ENCODE peak calls at places on chromosome 9, in seven cellular contexts. K is HCT116, D is thyroid gland, X is AG04450, V is stomach, Y is endodermal cell, C is LNCaP clone FGC. I is an unnamed sample.

GRCh38 chr9:88852794-88853193 is 138.5 kb upstream of the S1PR3 start:
- DNase-seq in K (peak), D (peak), X (peak), V (no peak), Y (no peak), C (no peak), I (no peak)

GRCh38 chr9:70136632-70137031 is 93.0 kb downstream of the MAMDC2 start:
- DNase-seq in K (no peak), D (no peak), X (no peak), V (no peak), Y (no peak), C (no peak), I (no peak)

GRCh38 chr9:107239474-107239873 is 43.6 kb upstream of the RAD23B start:
- DNase-seq in K (no peak), D (no peak), X (no peak), V (no peak), Y (no peak), C (no peak), I (no peak)

GRCh38 chr9:110048473-110048975 is 159.4 kb downstream of the C9orf152 start:
- DNase-seq in K (peak), D (peak), X (no peak), V (peak), Y (peak), C (no peak), I (peak)

GRCh38 chr9:71368157-71368556 is 246.7 kb upstream of the TRPM3 start:
- DNase-seq in K (no peak), D (no peak), X (no peak), V (no peak), Y (no peak), C (no peak), I (no peak)

GRCh38 chr9:101737705-101738565 is 512 bp downstream of the GRIN3A start:
- DNase-seq in K (no peak), D (no peak), X (no peak), V (no peak), Y (peak), C (no peak), I (peak)

GRCh38 chr9:71604197-71605063 is 163.9 kb downstream of the CEMIP2 start:
- DNase-seq in K (peak), D (peak), X (peak), V (peak), Y (peak), C (peak), I (peak)

GRCh38 chr9:20297646-20298084 is 324.6 kb downstream of the MLLT3 start:
- DNase-seq in K (no peak), D (no peak), X (peak), V (no peak), Y (no peak), C (no peak), I (no peak)

GRCh38 chr9:108885643-108886348 is 23.7 kb downstream of the ACTL7A start:
- DNase-seq in K (peak), D (peak), X (peak), V (no peak), Y (no peak), C (no peak), I (no peak)

GRCh38 chr9:114367823-114368609 is 19.8 kb downstream of the AKNA start:
- DNase-seq in K (no peak), D (no peak), X (no peak), V (no peak), Y (no peak), C (no peak), I (peak)

GRCh38 chr9:711761-712523 is 129.6 kb upstream of the DMRT1 start:
- DNase-seq in K (no peak), D (no peak), X (no peak), V (no peak), Y (no peak), C (no peak), I (no peak)
- H3K4me3 ChIP-seq in K (no peak), D (no peak), X (no peak), V (no peak), Y (no peak), C (no peak), I (no peak)

DNA sequence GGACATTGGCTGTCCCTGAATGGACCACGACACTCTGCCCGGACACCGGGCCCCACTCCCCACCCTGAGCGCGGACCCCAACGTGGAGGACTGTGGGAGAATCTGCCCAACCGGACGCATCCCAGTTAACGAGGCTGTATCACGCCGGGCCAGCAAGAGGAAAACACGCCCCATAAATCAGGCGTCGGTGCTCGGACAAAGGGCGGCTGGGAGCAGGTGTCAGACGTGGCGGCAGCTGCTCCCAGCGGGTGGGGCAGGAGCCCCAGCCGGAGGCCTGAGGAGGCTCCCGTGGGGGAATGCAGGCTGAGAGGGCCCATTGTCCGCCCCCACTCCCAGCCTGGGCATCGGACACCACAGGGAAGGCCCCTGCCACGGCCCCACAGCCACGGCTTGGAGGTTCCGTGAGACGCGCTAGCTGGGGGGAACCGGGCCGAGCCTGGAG is 19.2 kb downstream of the NOTCH1 start:
- DNase-seq in K (no peak), D (no peak), X (no peak), V (peak), Y (peak), C (no peak), I (peak)
- H3K4me3 ChIP-seq in K (no peak), D (no peak), X (no peak), V (no peak), Y (no peak), C (no peak), I (peak)

GRCh38 chr9:134455951-134456739 is 129.9 kb downstream of the RXRA start:
- DNase-seq in K (peak), D (peak), X (peak), V (peak), Y (no peak), C (no peak), I (no peak)
- H3K4me3 ChIP-seq in K (no peak), D (no peak), X (no peak), V (peak), Y (no peak), C (no peak), I (no peak)

GRCh38 chr9:21558627-21559401 is 76.7 kb upstream of the IFNE start:
- DNase-seq in K (no peak), D (peak), X (no peak), V (peak), Y (peak), C (no peak), I (no peak)

GRCh38 chr9:21558079-21558478 is 76.0 kb upstream of the IFNE start:
- DNase-seq in K (no peak), D (no peak), X (no peak), V (no peak), Y (no peak), C (no peak), I (no peak)

GRCh38 chr9:21559402-21560280 is 77.5 kb upstream of the IFNE start:
- DNase-seq in K (no peak), D (peak), X (no peak), V (peak), Y (peak), C (no peak), I (peak)

GRCh38 chr9:21561502-21561901 is 79.4 kb upstream of the IFNE start:
- DNase-seq in K (no peak), D (no peak), X (no peak), V (no peak), Y (no peak), C (no peak), I (no peak)

GRCh38 chr9:21560281-21560745 is 78.2 kb upstream of the IFNE start:
- DNase-seq in K (no peak), D (no peak), X (no peak), V (no peak), Y (no peak), C (no peak), I (no peak)
- H3K4me3 ChIP-seq in K (peak), D (no peak), X (peak), V (peak), Y (peak), C (no peak), I (no peak)

GRCh38 chr9:13787234-13787833 is 507.8 kb upstream of the MPDZ start:
- DNase-seq in K (no peak), D (peak), X (no peak), V (no peak), Y (no peak), C (no peak), I (no peak)
- H3K4me3 ChIP-seq in K (no peak), D (no peak), X (no peak), V (no peak), Y (no peak), C (no peak), I (no peak)

GRCh38 chr9:131036529-131037335 is 27.8 kb downstream of the LAMC3 start:
- DNase-seq in K (no peak), D (no peak), X (no peak), V (no peak), Y (no peak), C (no peak), I (no peak)
- H3K4me3 ChIP-seq in K (no peak), D (no peak), X (no peak), V (no peak), Y (no peak), C (no peak), I (no peak)

I was measured in WERI-Rb-1.